ENCODE peak calls at places on chromosomes 12 and 14, in six cellular contexts. R is GOT3; O is stimulated activated CD4-positive, alpha-beta T cell treated with anti-CD3 and anti-CD28 coated beads, Interleukin-15, amount 100 ng/mL, for 24 hours; N is CD8-positive, alpha-beta T cell; D is GM06990; H is aorta. K is an unnamed sample.

GRCh38 chr12:104006929-104007328 is 41.3 kb downstream of the TDG start:
- DNase-seq in N (no peak), R (no peak), D (no peak), H (no peak), O (no peak), K (no peak)

GRCh38 chr12:130335517-130336392 is 1.9 kb upstream of the PIWIL1 start:
- DNase-seq in O (peak; percentile 37), H (no peak), R (no peak), N (no peak), D (no peak), K (no peak)

GRCh38 chr12:2461645-2462044 is 333.1 kb upstream of the FKBP4 start:
- DNase-seq in N (no peak), D (no peak), O (no peak), R (no peak), H (no peak), K (no peak)

GRCh38 chr14:32697114-32697513 is 241.6 kb upstream of the NPAS3 start:
- DNase-seq in H (no peak), R (no peak), O (no peak), D (no peak), N (no peak), K (no peak)

GRCh38 chr12:58166643-58167042 is 225.3 kb downstream of the ATP23 start:
- DNase-seq in D (no peak), N (no peak), H (no peak), R (no peak), O (no peak), K (no peak)

GRCh38 chr12:52243774-52244614 is 11.0 kb downstream of the KRT7 start:
- DNase-seq in N (peak; percentile 19), D (peak; percentile 76), O (peak; percentile 82), R (peak; percentile 22), H (peak; percentile 95), K (peak; percentile 18)

GRCh38 chr14:50533806-50534205 is 1.4 kb upstream of the MAP4K5 start:
- DNase-seq in N (no peak), O (no peak), D (no peak), R (no peak), H (no peak), K (no peak)

GRCh38 chr14:103185051-103186027 is 62.1 kb downstream of the TNFAIP2 start:
- DNase-seq in H (no peak), N (no peak), R (no peak), O (no peak), D (no peak), K (no peak)

GRCh38 chr12:15118946-15119345 is 102.3 kb downstream of the RERG start:
- DNase-seq in D (no peak), N (no peak), R (no peak), O (no peak), H (no peak), K (no peak)

GRCh38 chr12:99386907-99387306 is 260.6 kb upstream of the GARIN6 start:
- DNase-seq in O (no peak), R (no peak), D (no peak), N (no peak), H (no peak), K (no peak)

GRCh38 chr12:11906284-11906935 is 164.3 kb upstream of the BCL2L14 start:
- DNase-seq in O (no peak), D (no peak), H (no peak), N (no peak), R (no peak), K (no peak)

GRCh38 chr12:64900540-64900939 is 76.1 kb downstream of the TBC1D30 start:
- DNase-seq in H (no peak), O (no peak), R (no peak), N (no peak), D (no peak), K (no peak)

GRCh38 chr12:123062682-123063426 is 82.4 kb downstream of the ARL6IP4 start:
- DNase-seq in N (no peak), R (no peak), D (no peak), O (no peak), H (peak; percentile 71), K (no peak)

GRCh38 chr14:105392161-105393090 is 5.9 kb upstream of the TEX22 start:
- DNase-seq in N (no peak), H (peak; percentile 45), D (peak; percentile 3), O (no peak), R (no peak), K (no peak)

GRCh38 chr12:124654666-124655316 is 87.4 kb upstream of the NCOR2 start:
- DNase-seq in D (no peak), R (no peak), O (no peak), N (no peak), H (peak; percentile 84), K (no peak)

GRCh38 chr12:62801796-62802195 is 133.2 kb downstream of the PPM1H start:
- DNase-seq in O (no peak), N (no peak), R (no peak), H (no peak), D (no peak), K (no peak)

GRCh38 chr12:130124605-130125244 is 37.5 kb upstream of the FZD10 start:
- DNase-seq in H (no peak), R (no peak), N (no peak), O (no peak), D (no peak), K (no peak)

GRCh38 chr12:107779077-107779840 is 4.8 kb downstream of the ASCL4 start:
- DNase-seq in N (no peak), H (no peak), R (no peak), D (peak; percentile 32), O (no peak), K (no peak)

GRCh38 chr14:33280646-33281045 is 342.0 kb downstream of the NPAS3 start:
- DNase-seq in N (no peak), H (no peak), R (no peak), O (no peak), D (no peak), K (no peak)

GRCh38 chr12:107951024-107951423 is 176.5 kb downstream of the ASCL4 start:
- DNase-seq in N (no peak), R (no peak), H (no peak), D (no peak), O (no peak), K (no peak)

GRCh38 chr14:105248368-105249174 is at the start of gene BTBD6:
- DNase-seq in R (peak; percentile 27), H (peak; percentile 92), O (peak; percentile 92), D (peak; percentile 93), N (peak; percentile 80), K (peak; percentile 83)

GRCh38 chr12:4744709-4745108 is 24.5 kb downstream of the GALNT8 start:
- DNase-seq in D (no peak), O (no peak), N (no peak), H (no peak), R (no peak), K (no peak)

GRCh38 chr14:104246401-104247335 is 108.3 kb downstream of the KIF26A start:
- DNase-seq in D (no peak), O (no peak), N (no peak), H (no peak), R (no peak), K (no peak)

GRCh38 chr12:93191956-93192355 is 185.8 kb upstream of the NUDT4 start:
- DNase-seq in O (no peak), R (no peak), D (no peak), N (no peak), H (peak; percentile 67), K (no peak)

GRCh38 chr14:96567289-96567899 is 65.2 kb downstream of the PAPOLA start:
- DNase-seq in R (no peak), N (no peak), H (no peak), D (no peak), O (no peak), K (no peak)

GRCh38 chr14:42110167-42110566 is 503.5 kb downstream of the LRFN5 start:
- DNase-seq in D (no peak), H (no peak), O (no peak), R (no peak), N (no peak), K (no peak)

GRCh38 chr12:71162832-71163711 is 5.3 kb upstream of the TSPAN8 start:
- DNase-seq in R (no peak), D (no peak), N (no peak), O (no peak), H (no peak), K (no peak)

GRCh38 chr12:72610854-72611358 is 338.7 kb downstream of the TRHDE start:
- DNase-seq in H (no peak), O (no peak), D (no peak), R (no peak), N (no peak), K (no peak)

GRCh38 chr12:104213952-104214351 is 1.6 kb upstream of the TXNRD1 start:
- DNase-seq in R (no peak), H (no peak), N (no peak), D (no peak), O (no peak), K (no peak)

GRCh38 chr14:104926619-104927431 is 2.1 kb downstream of the PLD4 start:
- DNase-seq in D (peak; percentile 82), N (no peak), R (no peak), H (no peak), O (peak; percentile 32), K (no peak)